ENCODE peak calls at places on chromosomes 2 and 18, in seven cellular contexts. One of them, this sample, is unnamed.

GRCh38 chr2:233643128-233643527 is 6.9 kb downstream of the UGT1A10 start:
- DNase-seq in right lobe of liver: peak
- DNase-seq in GM12864: no peak
- DNase-seq in right cardiac atrium: no peak
- DNase-seq in brain microvascular endothelial cell: no peak
- DNase-seq in kidney epithelial cell: no peak
- DNase-seq in bronchial epithelial cell: peak
- DNase-seq in this sample: no peak

GRCh38 chr18:36340232-36340631 is 42.7 kb downstream of the FHOD3 start:
- DNase-seq in right lobe of liver: no peak
- DNase-seq in GM12864: no peak
- DNase-seq in right cardiac atrium: no peak
- DNase-seq in brain microvascular endothelial cell: no peak
- DNase-seq in kidney epithelial cell: no peak
- DNase-seq in bronchial epithelial cell: no peak
- DNase-seq in this sample: no peak

GRCh38 chr2:108965540-108966299 is 23.3 kb downstream of the EDAR start:
- DNase-seq in right lobe of liver: no peak
- DNase-seq in GM12864: no peak
- DNase-seq in right cardiac atrium: no peak
- DNase-seq in brain microvascular endothelial cell: no peak
- DNase-seq in kidney epithelial cell: no peak
- DNase-seq in bronchial epithelial cell: no peak
- DNase-seq in this sample: no peak

GRCh38 chr18:58863539-58864145 is 1.0 kb upstream of the ZNF532 start:
- DNase-seq in right lobe of liver: peak
- DNase-seq in GM12864: no peak
- DNase-seq in right cardiac atrium: peak
- DNase-seq in brain microvascular endothelial cell: no peak
- DNase-seq in kidney epithelial cell: no peak
- DNase-seq in bronchial epithelial cell: no peak
- DNase-seq in this sample: no peak

GRCh38 chr2:222919841-222920609 is 59.2 kb downstream of the ACSL3 start:
- DNase-seq in right lobe of liver: no peak
- DNase-seq in GM12864: no peak
- DNase-seq in right cardiac atrium: no peak
- DNase-seq in brain microvascular endothelial cell: peak
- DNase-seq in kidney epithelial cell: peak
- DNase-seq in bronchial epithelial cell: peak
- DNase-seq in this sample: peak

GRCh38 chr18:21243041-21243431 is 1.0 kb downstream of the GREB1L start:
- DNase-seq in right lobe of liver: peak
- DNase-seq in GM12864: no peak
- DNase-seq in right cardiac atrium: peak
- DNase-seq in brain microvascular endothelial cell: no peak
- DNase-seq in kidney epithelial cell: no peak
- DNase-seq in bronchial epithelial cell: no peak
- DNase-seq in this sample: no peak

GRCh38 chr18:64409511-64409910 is 260.6 kb upstream of the LINC00305 start:
- DNase-seq in right lobe of liver: no peak
- DNase-seq in GM12864: no peak
- DNase-seq in right cardiac atrium: no peak
- DNase-seq in brain microvascular endothelial cell: peak
- DNase-seq in kidney epithelial cell: no peak
- DNase-seq in bronchial epithelial cell: peak
- DNase-seq in this sample: no peak

GRCh38 chr2:134838143-134838620 is at the start of gene ACMSD:
- DNase-seq in right lobe of liver: peak
- DNase-seq in GM12864: no peak
- DNase-seq in right cardiac atrium: no peak
- DNase-seq in brain microvascular endothelial cell: no peak
- DNase-seq in kidney epithelial cell: no peak
- DNase-seq in bronchial epithelial cell: no peak
- DNase-seq in this sample: no peak

GRCh38 chr2:160405077-160405865 is 88.3 kb downstream of the RBMS1 start:
- DNase-seq in right lobe of liver: no peak
- DNase-seq in GM12864: no peak
- DNase-seq in right cardiac atrium: no peak
- DNase-seq in brain microvascular endothelial cell: no peak
- DNase-seq in kidney epithelial cell: no peak
- DNase-seq in bronchial epithelial cell: no peak
- DNase-seq in this sample: no peak

GRCh38 chr18:69957071-69957620 is 9.5 kb upstream of the CD226 start:
- DNase-seq in right lobe of liver: no peak
- DNase-seq in GM12864: no peak
- DNase-seq in right cardiac atrium: no peak
- DNase-seq in brain microvascular endothelial cell: no peak
- DNase-seq in kidney epithelial cell: no peak
- DNase-seq in bronchial epithelial cell: no peak
- DNase-seq in this sample: no peak

GRCh38 chr2:19504400-19505198 is 146.2 kb upstream of the OSR1 start:
- DNase-seq in right lobe of liver: peak
- DNase-seq in GM12864: no peak
- DNase-seq in right cardiac atrium: no peak
- DNase-seq in brain microvascular endothelial cell: no peak
- DNase-seq in kidney epithelial cell: peak
- DNase-seq in bronchial epithelial cell: peak
- DNase-seq in this sample: no peak

GRCh38 chr2:30164131-30164925 is 17.5 kb downstream of the YPEL5 start:
- DNase-seq in right lobe of liver: no peak
- DNase-seq in GM12864: no peak
- DNase-seq in right cardiac atrium: no peak
- DNase-seq in brain microvascular endothelial cell: no peak
- DNase-seq in kidney epithelial cell: no peak
- DNase-seq in bronchial epithelial cell: peak
- DNase-seq in this sample: no peak

GRCh38 chr2:239291505-239292350 is 109.1 kb downstream of the HDAC4 start:
- DNase-seq in right lobe of liver: no peak
- DNase-seq in GM12864: no peak
- DNase-seq in right cardiac atrium: no peak
- DNase-seq in brain microvascular endothelial cell: no peak
- DNase-seq in kidney epithelial cell: no peak
- DNase-seq in bronchial epithelial cell: no peak
- DNase-seq in this sample: no peak

GRCh38 chr2:30710461-30710860 is 96.8 kb downstream of the CAPN13 start:
- DNase-seq in right lobe of liver: no peak
- DNase-seq in GM12864: no peak
- DNase-seq in right cardiac atrium: no peak
- DNase-seq in brain microvascular endothelial cell: no peak
- DNase-seq in kidney epithelial cell: no peak
- DNase-seq in bronchial epithelial cell: no peak
- DNase-seq in this sample: no peak

GRCh38 chr2:206158563-206159345 is 490 bp downstream of the NDUFS1 start:
- DNase-seq in right lobe of liver: no peak
- DNase-seq in GM12864: no peak
- DNase-seq in right cardiac atrium: no peak
- DNase-seq in brain microvascular endothelial cell: no peak
- DNase-seq in kidney epithelial cell: no peak
- DNase-seq in bronchial epithelial cell: peak
- DNase-seq in this sample: no peak

GRCh38 chr2:213150315-213150951 is 979 bp downstream of the IKZF2 start:
- DNase-seq in right lobe of liver: no peak
- DNase-seq in GM12864: no peak
- DNase-seq in right cardiac atrium: peak
- DNase-seq in brain microvascular endothelial cell: no peak
- DNase-seq in kidney epithelial cell: no peak
- DNase-seq in bronchial epithelial cell: peak
- DNase-seq in this sample: no peak

GRCh38 chr2:101699939-101700442 is 2.5 kb downstream of the MAP4K4 start:
- DNase-seq in right lobe of liver: no peak
- DNase-seq in GM12864: no peak
- DNase-seq in right cardiac atrium: no peak
- DNase-seq in brain microvascular endothelial cell: no peak
- DNase-seq in kidney epithelial cell: no peak
- DNase-seq in bronchial epithelial cell: peak
- DNase-seq in this sample: no peak

DNA sequence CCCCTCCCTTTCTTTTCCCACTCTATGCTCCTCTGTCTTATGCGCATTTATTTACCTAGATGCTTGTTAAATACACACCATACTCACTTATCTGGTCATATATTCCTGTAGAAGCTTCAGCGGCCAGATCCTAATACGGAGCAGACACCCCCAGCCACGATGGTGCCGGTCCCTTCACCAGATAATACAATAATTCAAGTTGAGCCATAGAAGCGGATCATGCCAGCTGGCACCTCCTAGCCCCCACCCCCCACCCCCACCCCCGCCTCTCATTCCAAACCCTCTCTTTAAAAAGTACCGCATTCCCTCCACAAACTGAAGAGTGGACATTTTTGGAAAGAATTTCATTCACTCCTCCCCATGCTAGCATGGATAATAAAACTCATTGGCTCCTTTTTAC is 95.2 kb downstream of the BIN1 start:
- DNase-seq in right lobe of liver: no peak
- DNase-seq in GM12864: no peak
- DNase-seq in right cardiac atrium: no peak
- DNase-seq in brain microvascular endothelial cell: no peak
- DNase-seq in kidney epithelial cell: no peak
- DNase-seq in bronchial epithelial cell: no peak
- DNase-seq in this sample: no peak
- H3K4me3 ChIP-seq in right lobe of liver: no peak
- H3K4me3 ChIP-seq in GM12864: no peak
- H3K4me3 ChIP-seq in right cardiac atrium: no peak
- H3K4me3 ChIP-seq in brain microvascular endothelial cell: no peak
- H3K4me3 ChIP-seq in kidney epithelial cell: no peak
- H3K4me3 ChIP-seq in bronchial epithelial cell: no peak
- H3K4me3 ChIP-seq in this sample: no peak

DNA sequence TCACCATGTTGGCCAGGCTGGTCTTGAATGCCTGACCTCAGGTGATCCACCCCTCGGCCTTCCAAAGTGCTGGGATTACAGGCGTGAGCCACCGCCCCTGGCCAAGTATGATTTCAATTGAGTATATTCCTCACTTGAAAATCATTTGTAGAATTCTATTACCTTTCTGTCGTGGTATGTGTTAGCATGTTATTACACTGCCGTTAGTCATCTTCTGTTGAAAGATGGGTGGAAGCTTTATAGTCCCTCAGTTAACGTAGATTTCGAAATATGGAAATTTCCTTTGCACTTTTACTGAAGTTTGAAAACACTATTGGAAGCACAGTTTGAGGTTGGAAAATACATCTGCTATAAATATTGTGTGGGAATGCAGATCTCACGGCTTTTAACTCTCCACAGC is 14.7 kb downstream of the NIFK start:
- DNase-seq in right lobe of liver: no peak
- DNase-seq in GM12864: no peak
- DNase-seq in right cardiac atrium: no peak
- DNase-seq in brain microvascular endothelial cell: peak
- DNase-seq in kidney epithelial cell: no peak
- DNase-seq in bronchial epithelial cell: peak
- DNase-seq in this sample: peak
- H3K4me3 ChIP-seq in right lobe of liver: no peak
- H3K4me3 ChIP-seq in GM12864: no peak
- H3K4me3 ChIP-seq in right cardiac atrium: no peak
- H3K4me3 ChIP-seq in brain microvascular endothelial cell: no peak
- H3K4me3 ChIP-seq in kidney epithelial cell: no peak
- H3K4me3 ChIP-seq in bronchial epithelial cell: no peak
- H3K4me3 ChIP-seq in this sample: no peak

GRCh38 chr2:6310910-6311215 is 554.8 kb downstream of the CMPK2 start:
- DNase-seq in right lobe of liver: no peak
- DNase-seq in GM12864: no peak
- DNase-seq in right cardiac atrium: no peak
- DNase-seq in brain microvascular endothelial cell: no peak
- DNase-seq in kidney epithelial cell: no peak
- DNase-seq in bronchial epithelial cell: no peak
- DNase-seq in this sample: no peak

GRCh38 chr2:6312377-6312776 is 553.3 kb downstream of the CMPK2 start:
- DNase-seq in right lobe of liver: no peak
- DNase-seq in GM12864: no peak
- DNase-seq in right cardiac atrium: no peak
- DNase-seq in brain microvascular endothelial cell: no peak
- DNase-seq in kidney epithelial cell: no peak
- DNase-seq in bronchial epithelial cell: no peak
- DNase-seq in this sample: no peak

GRCh38 chr2:6310186-6310909 is 555.4 kb downstream of the CMPK2 start:
- DNase-seq in right lobe of liver: no peak
- DNase-seq in GM12864: no peak
- DNase-seq in right cardiac atrium: no peak
- DNase-seq in brain microvascular endothelial cell: no peak
- DNase-seq in kidney epithelial cell: no peak
- DNase-seq in bronchial epithelial cell: no peak
- DNase-seq in this sample: no peak

GRCh38 chr2:6308986-6309385 is 556.7 kb downstream of the CMPK2 start:
- DNase-seq in right lobe of liver: no peak
- DNase-seq in GM12864: no peak
- DNase-seq in right cardiac atrium: no peak
- DNase-seq in brain microvascular endothelial cell: no peak
- DNase-seq in kidney epithelial cell: no peak
- DNase-seq in bronchial epithelial cell: no peak
- DNase-seq in this sample: no peak

DNA sequence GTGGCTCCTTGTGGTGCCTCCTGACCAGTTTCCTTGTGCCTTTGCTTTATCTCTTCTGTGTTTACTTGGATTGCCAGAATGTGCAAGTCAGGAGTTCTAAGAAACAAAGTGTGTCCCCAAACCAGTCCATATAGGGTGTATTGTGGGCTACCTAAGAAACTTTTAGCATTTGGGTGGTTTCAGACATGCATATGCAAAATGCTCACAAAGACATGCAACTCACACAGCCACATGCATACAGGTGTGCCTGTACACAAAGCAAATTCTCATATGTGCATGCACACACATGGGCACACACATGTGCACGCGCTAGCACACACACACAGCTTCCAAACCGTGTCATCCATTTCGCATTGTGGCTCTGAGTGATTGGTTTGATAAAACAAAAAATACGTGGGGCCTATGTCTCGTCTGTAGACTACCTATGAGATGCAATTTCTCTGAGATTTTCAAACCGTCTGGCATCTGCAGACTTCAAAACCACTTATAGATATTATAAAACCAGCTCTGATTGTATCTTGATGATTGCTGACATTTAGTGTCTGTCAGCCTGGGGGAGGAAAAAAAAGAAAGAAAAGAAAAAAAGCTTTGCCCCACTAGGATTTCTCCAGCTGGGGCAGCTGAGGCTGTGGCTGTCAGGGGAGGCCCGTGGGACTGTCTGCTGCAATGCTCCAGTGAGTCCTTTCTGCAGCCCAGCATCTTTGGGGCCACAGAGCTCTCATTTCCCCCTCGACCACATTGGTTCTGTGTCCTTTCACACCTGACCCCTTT is 556.1 kb downstream of the CMPK2 start:
- DNase-seq in right lobe of liver: no peak
- DNase-seq in GM12864: peak
- DNase-seq in right cardiac atrium: no peak
- DNase-seq in brain microvascular endothelial cell: no peak
- DNase-seq in kidney epithelial cell: no peak
- DNase-seq in bronchial epithelial cell: no peak
- DNase-seq in this sample: no peak
- H3K4me3 ChIP-seq in right lobe of liver: no peak
- H3K4me3 ChIP-seq in GM12864: no peak
- H3K4me3 ChIP-seq in right cardiac atrium: no peak
- H3K4me3 ChIP-seq in brain microvascular endothelial cell: no peak
- H3K4me3 ChIP-seq in kidney epithelial cell: no peak
- H3K4me3 ChIP-seq in bronchial epithelial cell: no peak
- H3K4me3 ChIP-seq in this sample: no peak

DNA sequence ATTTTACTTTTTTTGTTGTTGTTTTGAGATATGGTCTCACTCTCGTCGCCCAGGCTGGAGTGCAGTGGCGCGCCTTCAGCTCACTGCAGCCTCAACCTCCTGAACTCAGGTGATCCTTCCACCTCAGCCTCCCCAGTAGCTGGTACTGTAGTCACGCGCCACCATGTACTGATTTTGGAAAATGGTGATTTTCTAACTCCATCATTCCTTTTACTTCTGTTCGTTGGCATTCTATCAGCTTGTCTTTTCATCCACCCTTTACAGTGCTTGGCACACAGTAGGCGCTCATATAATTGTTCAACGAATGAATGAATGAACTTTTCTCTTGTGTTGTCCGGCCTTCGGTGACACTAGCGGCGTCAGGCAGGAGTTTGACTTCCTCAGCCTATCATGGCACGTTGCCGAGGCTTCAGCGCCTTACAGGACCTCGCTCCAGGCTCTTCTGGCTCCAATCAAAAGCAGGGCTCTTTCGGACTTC is 393 bp upstream of the MTHFD2 start:
- DNase-seq in right lobe of liver: no peak
- DNase-seq in GM12864: peak
- DNase-seq in right cardiac atrium: no peak
- DNase-seq in brain microvascular endothelial cell: no peak
- DNase-seq in kidney epithelial cell: peak
- DNase-seq in bronchial epithelial cell: no peak
- DNase-seq in this sample: no peak
- H3K4me3 ChIP-seq in right lobe of liver: peak
- H3K4me3 ChIP-seq in GM12864: peak
- H3K4me3 ChIP-seq in right cardiac atrium: peak
- H3K4me3 ChIP-seq in brain microvascular endothelial cell: peak
- H3K4me3 ChIP-seq in kidney epithelial cell: peak
- H3K4me3 ChIP-seq in bronchial epithelial cell: peak
- H3K4me3 ChIP-seq in this sample: peak

This sample was measured in skeletal muscle cell.